ENCODE peak calls at places on chromosome 9, in five cellular contexts. L is PC-9, R is GM13977, H is A549, Q is endothelial cell. O is an unnamed sample.

GRCh38 chr9:132214027-132214622 is 52.3 kb downstream of the NTNG2 start:
- DNase-seq in L (peak; percentile 42), R (no peak), H (peak; percentile 51), Q (peak; percentile 44), O (peak; percentile 43)

GRCh38 chr9:4096121-4096520 is 203.7 kb downstream of the GLIS3 start:
- DNase-seq in H (no peak), Q (no peak), L (no peak), R (no peak), O (no peak)

GRCh38 chr9:92660266-92660665 is 9.7 kb downstream of the IPPK start:
- DNase-seq in H (no peak), R (no peak), Q (no peak), L (no peak), O (no peak)

GRCh38 chr9:83385317-83385716 is 152.9 kb downstream of the FRMD3 start:
- DNase-seq in H (no peak), R (no peak), L (no peak), Q (no peak), O (no peak)

GRCh38 chr9:131739988-131740648 is at the start of gene RAPGEF1:
- DNase-seq in L (peak; percentile 80), H (peak; percentile 40), Q (peak; percentile 88), R (peak; percentile 89), O (peak; percentile 88)

GRCh38 chr9:3675964-3676363 is 150.2 kb upstream of the RFX3 start:
- DNase-seq in H (no peak), R (no peak), L (no peak), Q (no peak), O (no peak)

GRCh38 chr9:5269249-5269715 is 35.2 kb downstream of the RLN2 start:
- DNase-seq in L (peak; percentile 22), R (no peak), Q (no peak), H (no peak), O (no peak)

GRCh38 chr9:120904999-120905793 is 21.4 kb downstream of the TRAF1 start:
- DNase-seq in L (no peak), Q (no peak), R (no peak), H (no peak), O (no peak)

GRCh38 chr9:557601-558201 is 283.8 kb upstream of the DMRT1 start:
- DNase-seq in L (peak; percentile 58), Q (no peak), H (peak; percentile 91), R (no peak), O (no peak)

GRCh38 chr9:122016789-122017188 is 76.3 kb downstream of the TTLL11 start:
- DNase-seq in H (no peak), R (no peak), Q (no peak), L (no peak), O (no peak)

GRCh38 chr9:6330958-6331634 is 2.9 kb downstream of the TPD52L3 start:
- DNase-seq in Q (no peak), H (no peak), R (no peak), L (no peak), O (no peak)

GRCh38 chr9:85260288-85260687 is 481.5 kb downstream of the AGTPBP1 start:
- DNase-seq in Q (no peak), L (no peak), R (no peak), H (no peak), O (no peak)

GRCh38 chr9:90219548-90220118 is 423.0 kb downstream of the DIRAS2 start:
- DNase-seq in H (peak; percentile 28), R (peak; percentile 48), L (peak; percentile 8), Q (peak; percentile 62), O (peak; percentile 49)

GRCh38 chr9:137488330-137488653 is 29.2 kb upstream of the NSMF start:
- DNase-seq in Q (no peak), R (no peak), H (no peak), L (no peak), O (no peak)

GRCh38 chr9:34479316-34479865 is 20.8 kb downstream of the DNAI1 start:
- DNase-seq in H (no peak), Q (no peak), R (no peak), L (no peak), O (no peak)

GRCh38 chr9:119986205-119986604 is 593.8 kb downstream of the CDK5RAP2 start:
- DNase-seq in L (no peak), Q (no peak), H (no peak), R (no peak), O (peak; percentile 28)

GRCh38 chr9:107587175-107587963 is 97.8 kb upstream of the KLF4 start:
- DNase-seq in L (peak; percentile 39), Q (no peak), R (no peak), H (no peak), O (no peak)

GRCh38 chr9:86281577-86282076 is 711 bp downstream of the ISCA1 start:
- DNase-seq in R (no peak), H (no peak), Q (no peak), L (no peak), O (no peak)

GRCh38 chr9:111282940-111283339 is 47.1 kb downstream of the OR2K2 start:
- DNase-seq in H (no peak), Q (no peak), L (no peak), R (no peak), O (no peak)

GRCh38 chr9:6239048-6239461 is 23.4 kb downstream of the IL33 start:
- DNase-seq in L (no peak), R (no peak), H (no peak), Q (no peak), O (no peak)

DNA sequence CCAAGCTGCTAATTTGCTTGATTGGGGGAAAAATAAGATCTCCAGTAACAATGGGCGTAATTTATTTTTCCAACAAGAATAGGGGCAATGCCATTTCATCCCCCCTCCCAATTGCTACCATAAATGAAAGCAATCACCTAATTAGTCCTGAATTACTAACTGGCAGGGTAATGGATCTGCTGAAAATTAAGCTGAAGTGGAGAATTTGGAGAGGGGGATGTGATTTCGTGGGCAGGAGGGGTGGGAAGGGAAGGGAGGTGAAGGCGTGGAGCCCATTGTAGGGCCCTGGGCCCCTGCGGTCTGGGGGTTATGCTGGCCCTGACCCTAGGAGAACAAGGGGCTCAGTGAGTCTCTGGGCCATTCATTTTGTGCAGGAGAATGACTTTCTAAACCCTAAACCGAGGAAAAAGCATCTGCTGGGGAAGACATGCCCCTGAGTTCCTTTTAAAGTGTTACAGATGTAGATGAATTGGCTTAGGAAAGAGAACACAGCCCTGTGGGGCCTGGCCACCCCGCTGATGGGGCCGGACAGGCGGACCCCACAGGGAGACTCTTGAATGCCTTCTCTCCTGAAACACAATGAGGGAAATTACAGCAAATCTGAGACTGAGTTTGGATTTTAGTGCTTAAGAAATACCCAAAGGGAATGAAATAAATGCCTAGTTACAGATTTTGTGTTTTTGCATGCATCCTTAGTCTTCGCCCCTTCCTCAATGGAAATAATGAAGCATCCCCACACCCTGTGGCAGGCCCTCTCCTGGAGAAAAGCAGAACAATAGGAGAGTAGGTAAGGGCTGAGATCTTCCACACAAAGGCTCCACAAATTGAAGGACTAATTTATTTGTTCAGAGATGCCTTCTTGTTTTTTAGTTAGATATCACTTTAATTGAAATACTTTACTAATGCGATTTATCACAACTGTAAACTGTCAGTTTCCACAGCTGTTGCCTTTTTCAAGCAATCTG is 143.2 kb downstream of the PSAT1 start:
- DNase-seq in L (no peak), H (no peak), R (no peak), Q (no peak), O (no peak)
- TF ChIP-seq CTCF in L (no peak), H (no peak), R (no peak), Q (no peak), O (no peak)

DNA sequence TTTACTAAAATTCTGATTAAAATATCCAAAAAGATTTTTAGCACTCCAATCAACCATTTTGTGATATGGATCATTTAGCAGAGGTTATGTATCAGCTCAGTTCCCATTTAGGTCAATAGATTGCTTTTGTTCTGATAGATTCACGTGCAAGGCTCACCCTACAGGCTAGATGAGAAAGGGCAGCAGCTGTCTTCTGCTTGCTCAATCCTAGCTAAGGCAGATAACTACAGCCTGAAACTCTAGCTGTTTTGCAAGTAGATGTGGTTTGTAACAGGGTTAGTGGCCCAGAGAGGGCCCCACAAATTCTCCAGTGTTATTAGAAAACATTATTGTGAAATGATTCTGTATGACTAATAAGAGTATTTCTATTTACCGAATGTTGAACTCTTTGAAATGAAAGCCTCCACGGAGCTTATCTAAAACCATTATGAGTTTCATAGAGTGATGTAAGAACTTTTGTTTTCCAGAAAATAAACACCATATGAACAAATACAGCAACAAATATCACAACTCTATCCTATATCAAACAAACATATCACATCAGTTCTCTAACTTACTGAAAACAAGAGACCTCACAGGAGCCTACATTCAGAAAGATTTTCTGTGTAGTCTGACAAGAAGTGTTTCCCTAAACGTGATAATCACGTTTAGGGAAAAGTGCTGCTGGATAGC is 841.9 kb upstream of the ACO1 start:
- DNase-seq in H (peak; percentile 18), R (peak; percentile 31), L (peak; percentile 14), Q (peak; percentile 19), O (peak; percentile 16)
- TF ChIP-seq CTCF in H (no peak), R (peak; percentile 68), L (peak; percentile 46), Q (peak; percentile 31), O (peak; percentile 35)

GRCh38 chr9:127762111-127762676 is 16.3 kb downstream of the SH2D3C start:
- DNase-seq in R (no peak), H (no peak), Q (peak; percentile 68), L (no peak), O (peak; percentile 28)

GRCh38 chr9:127765418-127765817 is 13.0 kb downstream of the SH2D3C start:
- DNase-seq in R (no peak), H (no peak), Q (no peak), L (no peak), O (no peak)

GRCh38 chr9:127761491-127761904 is 17.0 kb downstream of the SH2D3C start:
- DNase-seq in L (no peak), R (no peak), H (no peak), Q (no peak), O (peak; percentile 22)

GRCh38 chr9:127761061-127761460 is 17.4 kb downstream of the SH2D3C start:
- DNase-seq in R (no peak), Q (no peak), H (no peak), L (no peak), O (no peak)

GRCh38 chr9:127763918-127764384 is 14.5 kb downstream of the SH2D3C start:
- DNase-seq in R (no peak), Q (peak; percentile 76), H (peak; percentile 58), L (peak; percentile 45), O (peak; percentile 42)
- TF ChIP-seq CTCF in R (peak; percentile 66), Q (peak; percentile 39), H (no peak), L (peak; percentile 53), O (peak; percentile 28)

GRCh38 chr9:98120476-98120875 is 1.5 kb upstream of the TRIM14 start:
- DNase-seq in H (no peak), L (no peak), Q (no peak), R (no peak), O (no peak)

GRCh38 chr9:98121096-98121495 is 2.1 kb upstream of the TRIM14 start:
- DNase-seq in L (peak; percentile 45), R (no peak), Q (no peak), H (peak; percentile 38), O (no peak)

GRCh38 chr9:98118640-98119601 is at the start of gene TRIM14:
- DNase-seq in H (peak; percentile 47), R (peak; percentile 80), L (peak; percentile 69), Q (peak; percentile 45), O (peak; percentile 60)

GRCh38 chr9:98117984-98118639 is 910 bp downstream of the TRIM14 start:
- DNase-seq in H (peak; percentile 62), Q (no peak), R (peak; percentile 75), L (peak; percentile 19), O (no peak)
- TF ChIP-seq CTCF in H (peak; percentile 18), Q (no peak), R (peak; percentile 54), L (no peak), O (no peak)

O was measured in glutamatergic neuron.